ENCODE peak calls at places on chromosomes 6 and 20, in six cellular contexts. Y is psoas muscle, Q is hepatocyte, N is right cardiac atrium, W is neural progenitor cell, T is pancreas. X is an unnamed sample.
A peak's percentile ranks its signal among the peaks of the same experiment; 100 is the strongest.

GRCh38 chr6:43355862-43356590 is 13.4 kb downstream of the ZNF318 start:
- DNase-seq in Y (no peak), Q (peak; percentile 40), N (no peak), W (peak; percentile 31), T (no peak), X (peak; percentile 67)

GRCh38 chr20:25015986-25016385 is 23.4 kb upstream of the APMAP start:
- DNase-seq in Y (no peak), Q (no peak), N (no peak), W (no peak), T (no peak), X (no peak)

GRCh38 chr20:32888636-32889035 is 29.9 kb downstream of the EFCAB8 start:
- DNase-seq in Y (no peak), Q (no peak), N (no peak), W (no peak), T (no peak), X (no peak)

GRCh38 chr6:165059032-165059431 is 250.4 kb downstream of the C6orf118 start:
- DNase-seq in Y (no peak), Q (no peak), N (no peak), W (no peak), T (no peak), X (no peak)

GRCh38 chr20:9179193-9179802 is 110.4 kb downstream of the PLCB4 start:
- DNase-seq in Y (no peak), Q (no peak), N (no peak), W (no peak), T (no peak), X (no peak)

GRCh38 chr6:133999305-133999704 is 46.3 kb downstream of the TBPL1 start:
- DNase-seq in Y (no peak), Q (no peak), N (no peak), W (no peak), T (no peak), X (no peak)

GRCh38 chr6:135095716-135096115 is 41.1 kb upstream of the HBS1L start:
- DNase-seq in Y (no peak), Q (no peak), N (no peak), W (no peak), T (no peak), X (no peak)

GRCh38 chr6:45697605-45698004 is 318.1 kb downstream of the CLIC5 start:
- DNase-seq in Y (no peak), Q (peak; percentile 61), N (no peak), W (peak; percentile 46), T (no peak), X (no peak)

GRCh38 chr6:13273931-13274706 is 54.2 kb downstream of the TBC1D7 start:
- DNase-seq in Y (no peak), Q (no peak), N (peak; percentile 51), W (no peak), T (no peak), X (no peak)

GRCh38 chr6:89161326-89162046 is 15.6 kb downstream of the PM20D2 start:
- DNase-seq in Y (no peak), Q (no peak), N (no peak), W (peak; percentile 42), T (no peak), X (no peak)

GRCh38 chr6:16712931-16713484 is 48.3 kb downstream of the ATXN1 start:
- DNase-seq in Y (peak; percentile 39), Q (peak; percentile 70), N (peak; percentile 72), W (no peak), T (no peak), X (peak; percentile 67)

GRCh38 chr6:109902870-109903269 is 75.2 kb upstream of the GPR6 start:
- DNase-seq in Y (no peak), Q (no peak), N (no peak), W (no peak), T (no peak), X (no peak)

GRCh38 chr6:33685411-33686224 is 25.9 kb downstream of the UQCC2 start:
- DNase-seq in Y (no peak), Q (no peak), N (peak; percentile 12), W (no peak), T (no peak), X (no peak)

GRCh38 chr6:135909737-135910387 is 58.4 kb downstream of the PDE7B start:
- DNase-seq in Y (no peak), Q (peak; percentile 73), N (no peak), W (peak; percentile 84), T (peak; percentile 37), X (peak; percentile 95)

GRCh38 chr6:84333827-84334226 is 106.4 kb upstream of the CEP162 start:
- DNase-seq in Y (no peak), Q (no peak), N (no peak), W (no peak), T (no peak), X (no peak)

GRCh38 chr6:108362455-108362854 is 67.6 kb downstream of the AFG1L start:
- DNase-seq in Y (no peak), Q (no peak), N (no peak), W (no peak), T (no peak), X (no peak)

GRCh38 chr6:20021795-20022194 is 184.6 kb downstream of the ID4 start:
- DNase-seq in Y (no peak), Q (no peak), N (no peak), W (no peak), T (no peak), X (no peak)

GRCh38 chr6:35640017-35640664 is 48.6 kb downstream of the FKBP5 start:
- DNase-seq in Y (no peak), Q (no peak), N (no peak), W (no peak), T (no peak), X (no peak)

GRCh38 chr20:44582321-44583025 is at the start of gene PKIG:
- DNase-seq in Y (peak; percentile 65), Q (peak; percentile 37), N (peak; percentile 58), W (peak; percentile 54), T (no peak), X (no peak)

GRCh38 chr20:51966296-51966971 is 164.1 kb upstream of the SALL4 start:
- DNase-seq in Y (no peak), Q (peak; percentile 75), N (peak; percentile 61), W (peak; percentile 83), T (peak; percentile 30), X (peak; percentile 53)

GRCh38 chr6:40918035-40918651 is 120.9 kb downstream of the UNC5CL start:
- DNase-seq in Y (no peak), Q (no peak), N (no peak), W (peak; percentile 5), T (no peak), X (no peak)

GRCh38 chr6:119328254-119328653 is 21.3 kb downstream of the MAN1A1 start:
- DNase-seq in Y (no peak), Q (no peak), N (no peak), W (no peak), T (no peak), X (no peak)

DNA sequence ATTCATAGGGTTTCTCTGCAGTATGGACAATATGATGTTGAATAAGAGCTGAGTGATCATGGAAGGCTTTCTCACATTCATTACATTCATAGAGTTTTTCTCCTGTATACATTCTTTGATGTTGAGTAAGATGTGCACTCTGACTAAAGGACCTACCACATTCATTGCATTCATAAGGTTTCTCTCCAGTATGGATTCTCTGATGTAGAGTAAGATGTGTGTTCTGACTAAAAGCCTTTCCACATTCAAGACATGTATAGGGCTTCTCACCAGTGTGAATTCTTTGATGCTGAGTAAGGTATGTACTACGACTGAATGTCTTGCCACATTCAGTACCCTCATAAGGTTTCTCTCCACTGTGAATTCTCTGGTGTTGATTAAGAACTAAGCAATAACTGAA is 29.3 kb upstream of the ZNF391 start:
- DNase-seq in Y (no peak), Q (no peak), N (no peak), W (no peak), T (no peak), X (no peak)
- H3K9me3 ChIP-seq in Y (peaks cover 55% of the 10 kb centered on the region), Q (peaks cover 39% of the 10 kb centered on the region), N (no peaks in the 10 kb centered on the region), W (peaks cover 17% of the 10 kb centered on the region), T (no peaks in the 10 kb centered on the region), X (no peaks in the 10 kb centered on the region)

DNA sequence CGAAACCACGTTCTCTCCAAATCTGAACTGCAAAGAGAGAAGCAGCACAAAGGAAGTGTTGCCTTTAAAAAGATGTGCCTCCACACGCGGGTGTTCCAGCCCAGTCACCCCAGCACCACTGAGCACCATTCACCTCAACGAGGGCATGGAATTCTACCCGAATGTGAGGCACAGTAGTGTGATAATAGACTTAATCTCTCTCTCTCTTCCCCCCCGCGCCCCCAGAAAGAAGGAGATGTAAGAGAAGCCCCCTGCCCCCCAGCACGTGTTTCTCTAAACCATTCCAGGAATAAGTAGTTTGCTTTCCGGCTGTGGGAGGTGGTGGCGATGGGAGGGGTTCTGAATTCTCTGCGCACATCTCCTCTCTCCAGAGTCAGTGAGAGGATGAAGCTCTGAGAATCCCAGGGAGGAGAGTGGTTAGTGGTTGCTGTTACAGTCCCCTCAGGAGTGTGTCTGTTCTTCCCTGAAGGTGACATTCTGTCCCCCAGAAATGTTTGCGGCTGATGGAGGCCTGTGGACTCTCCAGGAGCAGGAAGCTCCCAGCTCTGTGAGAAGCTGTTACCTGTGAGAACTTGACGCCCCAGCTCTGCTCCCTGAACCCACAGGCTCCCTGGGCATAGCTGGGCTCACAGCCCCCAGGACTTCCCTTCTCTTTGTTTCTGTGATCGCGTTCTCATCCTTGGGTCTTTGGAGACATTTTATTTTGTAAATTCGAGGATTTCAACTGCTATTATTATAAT is 23.5 kb upstream of the IRF4 start:
- DNase-seq in Y (no peak), Q (no peak), N (peak; percentile 36), W (no peak), T (no peak), X (no peak)
- H3K9me3 ChIP-seq in Y (peaks cover 8% of the 10 kb centered on the region), Q (no peaks in the 10 kb centered on the region), N (no peaks in the 10 kb centered on the region), W (peaks cover 16% of the 10 kb centered on the region), T (no peaks in the 10 kb centered on the region), X (no peaks in the 10 kb centered on the region)

DNA sequence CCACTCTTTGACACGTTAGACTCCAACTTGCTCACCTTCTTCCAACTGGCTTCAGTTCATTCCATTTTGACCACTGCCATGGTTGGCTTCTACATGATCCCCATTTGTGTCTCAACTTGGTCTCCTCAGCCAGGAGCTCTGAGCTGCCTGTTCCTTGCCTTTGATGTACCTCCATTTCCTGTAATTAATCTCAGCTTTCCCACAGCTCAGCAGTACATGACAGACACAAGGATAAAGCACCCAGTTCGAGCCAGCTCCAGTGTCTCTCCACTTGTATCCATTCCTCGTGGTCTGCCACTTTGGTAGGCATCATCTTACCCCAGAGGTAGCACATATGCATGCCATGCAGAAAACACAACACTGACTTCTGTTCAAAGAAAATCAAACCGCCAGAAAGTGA is 161.0 kb downstream of the TSHZ2 start:
- DNase-seq in Y (no peak), Q (no peak), N (no peak), W (no peak), T (no peak), X (no peak)
- H3K9me3 ChIP-seq in Y (no peaks in the 10 kb centered on the region), Q (no peaks in the 10 kb centered on the region), N (no peaks in the 10 kb centered on the region), W (no peaks in the 10 kb centered on the region), T (no peaks in the 10 kb centered on the region), X (no peaks in the 10 kb centered on the region)

DNA sequence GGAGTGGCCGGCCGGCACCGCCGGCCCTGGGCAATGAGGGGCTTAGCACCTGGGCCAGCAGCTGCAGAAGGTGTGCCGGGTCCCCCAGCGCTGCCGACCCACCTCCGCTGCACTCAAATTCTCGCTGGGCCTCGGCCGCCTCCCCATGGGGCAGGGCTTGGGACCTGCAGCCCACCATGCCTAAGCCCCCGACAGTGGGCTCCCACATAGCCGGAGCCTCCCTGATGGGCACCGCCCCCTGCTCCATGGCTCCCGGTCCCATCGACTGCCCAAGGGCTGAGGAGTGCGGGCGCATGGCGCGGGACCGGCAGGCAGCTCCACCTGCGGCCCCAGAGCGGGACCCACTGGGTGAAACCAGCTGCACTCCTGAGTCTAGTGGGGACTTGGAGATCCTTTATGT is 13.8 kb downstream of the SPINT4 start:
- DNase-seq in Y (no peak), Q (no peak), N (no peak), W (no peak), T (no peak), X (no peak)
- H3K9me3 ChIP-seq in Y (peaks cover 7% of the 10 kb centered on the region), Q (no peaks in the 10 kb centered on the region), N (peaks cover 2% of the 10 kb centered on the region), W (peaks cover 4% of the 10 kb centered on the region), T (no peaks in the 10 kb centered on the region), X (no peaks in the 10 kb centered on the region)

X was measured in small intestine.